ENCODE peak calls at places on chromosomes 4 and X, in four cellular contexts. U is PC-3, P is upper lobe of right lung, K is lung. S is an unnamed sample.

GRCh38 chrX:22165732-22166457 is 106.8 kb upstream of the CBLL2 start:
- DNase-seq in U (peak; percentile 56), P (no peak), K (no peak), S (peak; percentile 27)

GRCh38 chr4:28772066-28772465 is 1911.4 kb downstream of the STIM2 start:
- DNase-seq in U (peak; percentile 38), P (no peak), K (no peak), S (peak; percentile 77)

GRCh38 chr4:113057891-113058290 is 8.4 kb downstream of the ANK2 start:
- DNase-seq in U (peak; percentile 67), P (no peak), K (no peak), S (peak; percentile 16)

GRCh38 chrX:119398974-119399771 is at the start of gene SLC25A43:
- DNase-seq in U (peak; percentile 45), P (peak; percentile 78), K (peak; percentile 39), S (no peak)

GRCh38 chrX:42837747-42838146 is 59.8 kb upstream of the PPP1R2C start:
- DNase-seq in U (no peak), P (no peak), K (no peak), S (no peak)

GRCh38 chrX:7444967-7445366 is 297.0 kb upstream of the PUDP start:
- DNase-seq in U (peak; percentile 59), P (no peak), K (no peak), S (no peak)

GRCh38 chrX:131614241-131614640 is 70.4 kb downstream of the OR13H1 start:
- DNase-seq in U (no peak), P (no peak), K (no peak), S (no peak)

GRCh38 chrX:49701948-49702347 is 6.2 kb upstream of the PAGE1 start:
- DNase-seq in U (no peak), P (no peak), K (no peak), S (no peak)

GRCh38 chrX:115226929-115227328 is 7.0 kb downstream of the LRCH2 start:
- DNase-seq in U (peak; percentile 66), P (no peak), K (no peak), S (peak; percentile 7)

GRCh38 chr4:108982786-108983185 is 219.9 kb upstream of the ETNPPL start:
- DNase-seq in U (no peak), P (no peak), K (no peak), S (no peak)

GRCh38 chr4:113447061-113447460 is 314.5 kb downstream of the CAMK2D start:
- DNase-seq in U (no peak), P (no peak), K (no peak), S (no peak)

GRCh38 chr4:77931452-77932135 is 69.0 kb downstream of the MRPL1 start:
- DNase-seq in U (peak; percentile 77), P (no peak), K (no peak), S (peak; percentile 65)

GRCh38 chrX:143854006-143854405 is 29.9 kb upstream of the UBE2NL start:
- DNase-seq in U (peak; percentile 61), P (no peak), K (no peak), S (peak; percentile 3)

GRCh38 chr4:79650794-79651431 is 242.9 kb upstream of the GK2 start:
- DNase-seq in U (no peak), P (no peak), K (no peak), S (peak; percentile 61)

GRCh38 chrX:137852502-137852901 is 286.6 kb downstream of the ZIC3 start:
- DNase-seq in U (no peak), P (no peak), K (no peak), S (no peak)

GRCh38 chr4:3168029-3168428 is 80.9 kb upstream of the MSANTD1 start:
- DNase-seq in U (no peak), P (no peak), K (no peak), S (peak; percentile 45)

GRCh38 chr4:54539500-54540029 is 118.2 kb upstream of the KIT start:
- DNase-seq in U (no peak), P (peak; percentile 75), K (peak; percentile 49), S (peak; percentile 45)

GRCh38 chrX:88425739-88426138 is 321.3 kb upstream of the CPXCR1 start:
- DNase-seq in U (peak; percentile 53), P (no peak), K (no peak), S (no peak)

GRCh38 chrX:47662144-47662657 is 3.2 kb upstream of the UXT start:
- DNase-seq in U (peak; percentile 63), P (no peak), K (no peak), S (peak; percentile 90)

GRCh38 chrX:102063445-102064074 is 61.9 kb upstream of the TCEAL2 start:
- DNase-seq in U (no peak), P (no peak), K (no peak), S (no peak)

GRCh38 chr4:26410385-26411293 is 79.6 kb downstream of the CCKAR start:
- DNase-seq in U (peak; percentile 76), P (no peak), K (no peak), S (peak; percentile 70)

GRCh38 chr4:19372365-19372764 is 879.3 kb upstream of the SLIT2 start:
- DNase-seq in U (no peak), P (no peak), K (no peak), S (no peak)
- TF ChIP-seq CTCF in U (no peak), P (no peak), K (no peak), S (peak; percentile 15)

GRCh38 chrX:153931151-153931550 is 3.7 kb downstream of the NAA10 start:
- DNase-seq in U (no peak), P (no peak), K (no peak), S (no peak)

GRCh38 chrX:153927936-153928760 is 2.1 kb upstream of the ARHGAP4 start:
- DNase-seq in U (peak; percentile 97), P (peak; percentile 97), K (peak; percentile 94), S (peak; percentile 95)

GRCh38 chrX:153928846-153929245 is 2.8 kb upstream of the ARHGAP4 start:
- DNase-seq in U (no peak), P (no peak), K (no peak), S (no peak)

GRCh38 chrX:153930011-153930910 is 4.2 kb upstream of the ARHGAP4 start:
- DNase-seq in U (no peak), P (no peak), K (no peak), S (no peak)

DNA sequence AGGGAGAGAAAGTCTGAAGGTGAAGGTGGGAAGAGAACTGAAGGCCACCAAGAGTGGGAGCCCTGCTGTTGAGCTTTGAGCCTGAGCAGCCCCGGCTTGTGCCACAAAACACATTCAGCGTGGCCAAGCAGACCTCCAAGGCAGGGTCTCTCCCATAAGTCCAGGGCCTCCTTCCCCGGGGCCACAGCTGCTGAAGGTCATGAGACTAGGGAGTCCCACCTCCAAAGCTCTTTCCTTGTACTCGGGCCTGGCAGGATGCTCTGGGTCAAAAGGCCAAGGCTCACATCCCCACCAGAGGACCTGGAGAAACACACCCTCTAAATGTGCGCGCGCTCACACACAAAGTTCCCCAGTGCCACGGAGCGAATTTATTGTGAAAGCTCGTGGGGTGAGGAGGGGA is 3.5 kb upstream of the ARHGAP4 start:
- DNase-seq in U (no peak), P (no peak), K (no peak), S (no peak)
- H3K27ac ChIP-seq in U (no peak overlapping the region), P (no peak overlapping the region), K (no peak overlapping the region), S (no peak overlapping the region)

DNA sequence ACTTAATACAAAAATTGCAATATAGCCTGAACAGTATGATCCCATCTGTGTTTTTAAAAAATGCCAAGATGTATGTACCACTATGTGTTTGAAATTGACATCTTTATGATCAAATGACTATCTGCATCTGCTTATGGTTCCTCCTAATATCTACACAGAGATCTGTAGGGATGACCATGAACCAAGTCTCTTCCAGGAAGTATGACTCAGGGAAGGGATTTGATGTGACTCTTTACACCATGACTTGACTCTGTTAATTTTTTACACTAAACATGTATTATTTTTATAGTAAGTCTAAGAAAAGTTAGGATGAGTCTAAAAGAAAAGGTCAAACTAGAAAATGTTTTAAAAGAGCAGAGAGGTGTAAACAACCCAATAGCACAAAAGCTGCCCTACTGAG is 164.0 kb downstream of the SH3KBP1 start:
- DNase-seq in U (no peak), P (no peak), K (no peak), S (no peak)
- H3K4me3 ChIP-seq in U (no peak overlapping the region), P (no peak overlapping the region), K (no peak overlapping the region), S (no peak overlapping the region)

DNA sequence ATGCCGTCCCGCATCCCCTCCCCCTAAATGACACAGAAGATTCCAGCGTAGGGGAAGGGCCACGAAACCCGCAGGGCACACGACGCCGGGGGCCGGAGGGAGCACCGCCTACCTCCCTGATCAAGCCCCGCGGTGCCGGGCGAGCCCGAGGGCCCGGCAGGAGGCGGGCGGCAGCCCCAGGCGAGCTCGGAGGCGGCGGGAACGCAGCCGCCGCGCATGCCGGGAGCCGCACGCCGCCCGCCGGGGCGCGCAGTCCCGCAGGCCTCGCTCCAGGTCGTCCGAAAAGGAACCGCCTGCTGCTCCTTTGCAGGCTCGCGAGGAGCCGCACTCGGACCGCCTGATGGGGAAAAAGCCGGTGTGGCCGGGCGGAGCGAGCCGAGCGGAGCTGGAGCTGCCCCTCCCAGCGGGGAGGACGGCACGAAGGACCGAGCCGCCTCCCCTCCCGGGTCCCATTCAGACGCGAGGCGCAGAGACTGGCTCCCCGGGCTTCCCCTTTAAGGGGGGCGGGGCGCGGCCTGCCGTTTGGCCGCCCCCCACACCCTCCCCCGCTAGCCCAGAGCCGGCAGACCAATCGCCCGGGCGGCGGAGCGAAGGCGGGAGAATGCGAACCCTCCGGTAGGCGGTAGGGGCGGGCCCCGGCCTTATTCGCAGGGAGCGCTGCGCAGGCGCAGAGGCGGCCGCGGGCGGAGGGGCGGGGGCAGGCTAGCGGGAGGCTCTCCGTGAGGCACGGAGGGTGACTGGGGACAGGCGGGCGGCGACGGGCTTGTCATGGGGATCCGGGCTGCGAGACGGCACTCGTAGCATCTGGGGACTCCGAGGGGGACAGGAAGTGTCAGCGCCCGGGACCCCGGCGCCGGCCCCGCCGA is 561 bp upstream of the ING2 start:
- DNase-seq in U (peak; percentile 95), P (peak; percentile 100), K (peak; percentile 99), S (peak; percentile 96)
- TF ChIP-seq CTCF in U (no peak), P (peak; percentile 34), K (no peak), S (peak; percentile 26)

DNA sequence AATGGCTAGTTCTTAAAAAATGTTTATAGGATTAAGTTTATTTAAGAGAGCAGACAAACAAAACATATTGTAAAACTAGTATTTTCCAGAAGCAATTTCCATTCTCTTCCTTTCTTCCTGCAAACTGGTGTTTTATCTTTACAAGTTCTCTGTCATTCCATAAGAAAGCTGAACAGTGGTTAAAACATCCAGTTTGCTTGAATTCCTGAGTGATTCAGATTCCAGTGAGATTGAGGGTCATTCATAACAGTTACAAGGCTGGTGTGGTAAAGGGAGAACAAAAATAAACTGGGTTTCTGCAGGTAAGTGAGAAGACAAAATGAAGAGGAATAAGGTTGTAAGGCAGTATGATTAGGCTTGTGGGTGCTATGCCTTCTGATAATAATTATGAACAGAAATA is 544.8 kb upstream of the DIPK2B start:
- DNase-seq in U (peak; percentile 5), P (no peak), K (no peak), S (no peak)
- H3K27ac ChIP-seq in U (peak overlapping the region; percentile 77), P (no peak overlapping the region), K (no peak overlapping the region), S (no peak overlapping the region)